ENCODE peak calls at places on chromosome 12, in seven cellular contexts. F, K, N, X, L, A and G are unnamed samples.

GRCh38 chr12:116880817-116881324 is 370 bp downstream of the HRK start:
- DNase-seq in F (peak; percentile 58), K (peak; percentile 43), N (peak; percentile 28), X (peak; percentile 76), L (peak; percentile 25), A (peak; percentile 75), G (peak; percentile 69)

GRCh38 chr12:130482448-130482847 is 144.8 kb downstream of the PIWIL1 start:
- DNase-seq in F (no peak), K (no peak), N (no peak), X (no peak), L (no peak), A (peak; percentile 82), G (no peak)

GRCh38 chr12:92396647-92397258 is 251.1 kb upstream of the BTG1 start:
- DNase-seq in F (no peak), K (peak; percentile 7), N (no peak), X (no peak), L (no peak), A (no peak), G (peak; percentile 18)

GRCh38 chr12:101925352-101925751 is 48.0 kb downstream of the DRAM1 start:
- DNase-seq in F (peak; percentile 73), K (peak; percentile 99), N (no peak), X (peak; percentile 57), L (peak; percentile 46), A (no peak), G (no peak)

GRCh38 chr12:32036477-32037263 is 70.0 kb upstream of the BICD1 start:
- DNase-seq in F (no peak), K (no peak), N (no peak), X (peak; percentile 26), L (no peak), A (no peak), G (no peak)

GRCh38 chr12:55715833-55716581 is at the start of gene BLOC1S1:
- DNase-seq in F (peak; percentile 97), K (peak; percentile 94), N (peak; percentile 92), X (peak; percentile 93), L (peak; percentile 91), A (peak; percentile 95), G (peak; percentile 94)

GRCh38 chr12:55738113-55739024 is 4.6 kb upstream of the GDF11 start:
- DNase-seq in F (peak; percentile 77), K (peak; percentile 93), N (peak; percentile 75), X (peak; percentile 84), L (peak; percentile 80), A (peak; percentile 95), G (peak; percentile 90)

GRCh38 chr12:72296389-72296788 is 24.2 kb downstream of the TRHDE start:
- DNase-seq in F (no peak), K (no peak), N (no peak), X (no peak), L (no peak), A (no peak), G (no peak)

GRCh38 chr12:85138833-85139232 is 102.7 kb downstream of the LRRIQ1 start:
- DNase-seq in F (no peak), K (no peak), N (no peak), X (no peak), L (no peak), A (no peak), G (no peak)

GRCh38 chr12:92365333-92365732 is 219.7 kb upstream of the BTG1 start:
- DNase-seq in F (no peak), K (no peak), N (no peak), X (no peak), L (no peak), A (no peak), G (no peak)

GRCh38 chr12:5262885-5263284 is 169.0 kb upstream of the NTF3 start:
- DNase-seq in F (no peak), K (no peak), N (no peak), X (no peak), L (no peak), A (no peak), G (no peak)

GRCh38 chr12:131869871-131870418 is 24.5 kb upstream of the ULK1 start:
- DNase-seq in F (no peak), K (peak; percentile 26), N (no peak), X (no peak), L (no peak), A (no peak), G (no peak)

GRCh38 chr12:130043685-130044421 is 118.4 kb upstream of the FZD10 start:
- DNase-seq in F (no peak), K (no peak), N (no peak), X (no peak), L (no peak), A (no peak), G (no peak)

GRCh38 chr12:11805680-11806079 is 156.2 kb downstream of the ETV6 start:
- DNase-seq in F (no peak), K (no peak), N (no peak), X (no peak), L (no peak), A (no peak), G (no peak)
- H3K4me1 ChIP-seq in F (no peaks in the 10 kb centered on the region), K (peaks cover under 1% of the 10 kb centered on the region), N (no peaks in the 10 kb centered on the region), X (peaks cover 11% of the 10 kb centered on the region), L (peaks cover 10% of the 10 kb centered on the region), A (peaks cover 4% of the 10 kb centered on the region), G (no peaks in the 10 kb centered on the region)

GRCh38 chr12:71014180-71014785 is 93.7 kb upstream of the PTPRR start:
- DNase-seq in F (no peak), K (peak; percentile 83), N (no peak), X (peak; percentile 40), L (no peak), A (peak; percentile 59), G (no peak)

GRCh38 chr12:71024827-71025226 is 104.3 kb upstream of the PTPRR start:
- DNase-seq in F (no peak), K (no peak), N (no peak), X (no peak), L (no peak), A (no peak), G (no peak)

GRCh38 chr12:71024281-71024680 is 103.7 kb upstream of the PTPRR start:
- DNase-seq in F (no peak), K (no peak), N (no peak), X (no peak), L (no peak), A (no peak), G (no peak)

GRCh38 chr12:71018682-71019081 is 98.1 kb upstream of the PTPRR start:
- DNase-seq in F (no peak), K (no peak), N (no peak), X (no peak), L (no peak), A (no peak), G (no peak)

DNA sequence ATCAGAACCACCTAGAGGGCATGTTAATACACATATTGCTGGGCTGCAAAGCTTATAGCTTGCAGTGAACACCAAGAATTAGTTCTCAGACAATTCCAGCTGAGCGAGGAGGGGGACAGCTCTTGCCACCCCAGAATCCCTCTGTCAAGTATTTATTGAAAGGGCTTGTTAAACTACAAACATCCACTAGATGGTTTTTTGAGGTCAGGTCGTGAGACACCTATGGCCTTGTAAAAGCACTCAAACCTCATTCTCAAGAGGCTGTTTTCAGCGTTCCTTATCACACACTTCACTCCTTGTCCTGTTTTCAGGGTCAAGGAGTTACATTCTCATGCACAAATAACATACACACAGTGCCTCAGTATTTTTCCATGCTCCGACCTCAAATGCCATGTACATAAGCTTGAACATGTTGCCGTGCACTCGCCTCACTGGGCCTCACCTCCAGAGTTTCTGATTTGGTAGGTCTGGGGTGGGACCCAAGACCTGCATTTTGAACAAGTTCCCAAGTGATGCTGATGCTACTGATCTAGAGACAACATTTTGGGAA is 98.8 kb upstream of the PTPRR start:
- DNase-seq in F (no peak), K (no peak), N (no peak), X (no peak), L (no peak), A (no peak), G (no peak)
- TF ChIP-seq CTCF in F (no peak), K (no peak), N (no peak), X (no peak), L (no peak), A (no peak), G (no peak)

GRCh38 chr12:2493086-2493485 is 301.7 kb upstream of the FKBP4 start:
- DNase-seq in F (no peak), K (no peak), N (no peak), X (no peak), L (no peak), A (no peak), G (no peak)

GRCh38 chr12:2490746-2491145 is 304.0 kb upstream of the FKBP4 start:
- DNase-seq in F (no peak), K (no peak), N (no peak), X (no peak), L (no peak), A (no peak), G (no peak)

GRCh38 chr12:2495452-2496112 is 299.2 kb upstream of the FKBP4 start:
- DNase-seq in F (no peak), K (no peak), N (no peak), X (no peak), L (no peak), A (no peak), G (no peak)

GRCh38 chr12:2492166-2492705 is 302.5 kb upstream of the FKBP4 start:
- DNase-seq in F (no peak), K (no peak), N (no peak), X (no peak), L (no peak), A (no peak), G (no peak)

DNA sequence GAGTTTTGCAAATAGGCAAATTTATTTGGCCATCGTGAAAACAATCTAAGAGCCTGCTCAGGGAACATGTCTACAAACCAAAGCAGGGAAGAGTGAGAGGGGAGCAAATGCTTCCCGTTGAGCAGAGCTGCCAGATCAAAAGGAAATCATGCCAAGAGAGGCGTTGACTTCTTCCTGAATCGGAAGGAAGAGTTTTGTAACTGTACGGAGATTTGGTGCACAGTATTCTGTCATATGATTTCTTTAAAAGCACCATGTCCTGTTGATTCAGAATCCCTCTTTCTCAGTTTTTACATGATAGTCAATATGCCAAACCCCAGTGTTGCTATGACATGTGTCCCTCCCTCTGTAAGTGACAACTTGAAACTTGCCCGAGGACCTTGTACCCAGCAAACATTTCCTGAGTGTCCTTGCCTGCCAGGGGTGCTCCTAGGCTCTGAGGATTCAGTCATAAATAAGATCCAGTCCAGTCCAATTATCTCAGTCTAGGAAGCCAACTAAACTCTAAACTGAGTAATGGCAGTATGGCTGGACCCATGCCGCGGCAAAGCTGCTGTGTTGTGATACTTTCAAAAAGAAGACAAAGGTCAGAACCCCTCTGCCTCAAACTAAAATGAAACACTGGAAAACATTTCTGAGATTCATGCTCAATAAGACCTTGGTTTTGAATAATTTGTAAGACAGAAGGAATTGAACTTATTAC is 300.1 kb upstream of the FKBP4 start:
- DNase-seq in F (no peak), K (peak; percentile 82), N (no peak), X (no peak), L (peak; percentile 31), A (no peak), G (no peak)
- H3K4me1 ChIP-seq in F (peaks cover 5% of the 10 kb centered on the region), K (no peaks in the 10 kb centered on the region), N (peaks cover 59% of the 10 kb centered on the region), X (no peaks in the 10 kb centered on the region), L (peaks cover 99% of the 10 kb centered on the region), A (peaks cover under 1% of the 10 kb centered on the region), G (no peaks in the 10 kb centered on the region)

DNA sequence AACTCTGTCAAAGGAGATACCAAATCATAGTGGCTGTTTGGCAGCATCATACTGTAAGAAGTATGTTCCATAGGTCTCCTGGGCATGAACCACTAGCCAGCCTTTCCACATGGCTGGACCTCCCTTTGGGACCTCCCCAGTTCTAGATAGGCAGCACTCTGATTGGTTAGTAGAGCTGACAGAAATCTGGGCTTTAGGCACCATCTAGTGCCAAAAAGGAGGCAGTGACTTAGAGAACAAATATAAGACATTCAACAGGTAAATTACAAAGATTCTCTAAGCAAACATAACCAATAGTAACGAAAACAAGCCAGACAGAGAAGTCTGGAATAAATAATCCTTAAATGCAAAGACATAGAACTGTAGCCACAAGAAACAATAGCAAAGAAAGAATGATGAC is 148.0 kb upstream of the PDE3A start:
- DNase-seq in F (no peak), K (peak; percentile 77), N (no peak), X (peak; percentile 47), L (no peak), A (peak; percentile 27), G (peak; percentile 46)
- TF ChIP-seq CTCF in F (no peak), K (peak; percentile 34), N (no peak), X (peak; percentile 41), L (peak; percentile 43), A (peak; percentile 41), G (peak; percentile 62)